ENCODE peak calls at places on chromosome 6, in four cellular contexts. Q, M, N and V are unnamed samples.
A peak's percentile ranks its signal among the peaks of the same experiment; 100 is the strongest.

GRCh38 chr6:16227605-16228004 is 10.8 kb upstream of the GMPR start:
- DNase-seq in Q (no peak), M (no peak), N (no peak), V (no peak)

GRCh38 chr6:157490870-157491269 is 109.9 kb downstream of the ZDHHC14 start:
- DNase-seq in Q (no peak), M (no peak), N (no peak), V (no peak)

GRCh38 chr6:27157461-27158315 is 89.8 kb upstream of the PRSS16 start:
- DNase-seq in Q (peak; percentile 60), M (peak; percentile 60), N (peak; percentile 51), V (no peak)

GRCh38 chr6:55557176-55557575 is 21.8 kb downstream of the HMGCLL1 start:
- DNase-seq in Q (no peak), M (no peak), N (no peak), V (no peak)

GRCh38 chr6:113414511-113414910 is 442.6 kb upstream of the MARCKS start:
- DNase-seq in Q (no peak), M (no peak), N (peak; percentile 67), V (no peak)

GRCh38 chr6:35490821-35491557 is 5.9 kb downstream of the TEAD3 start:
- DNase-seq in Q (no peak), M (no peak), N (no peak), V (no peak)

GRCh38 chr6:137223370-137224131 is 4.4 kb upstream of the IFNGR1 start:
- DNase-seq in Q (no peak), M (no peak), N (no peak), V (no peak)

GRCh38 chr6:113684382-113684901 is 172.7 kb upstream of the MARCKS start:
- DNase-seq in Q (no peak), M (no peak), N (no peak), V (no peak)

GRCh38 chr6:14313220-14313619 is 195.6 kb downstream of the CD83 start:
- DNase-seq in Q (no peak), M (peak; percentile 30), N (no peak), V (no peak)

GRCh38 chr6:53517021-53517420 is 27.9 kb downstream of the GCLC start:
- DNase-seq in Q (no peak), M (no peak), N (no peak), V (no peak)

GRCh38 chr6:146543211-146543939 is at the start of gene RAB32:
- DNase-seq in Q (no peak), M (peak; percentile 60), N (peak; percentile 97), V (no peak)

GRCh38 chr6:157867981-157868380 is 44.9 kb downstream of the SNX9 start:
- DNase-seq in Q (no peak), M (no peak), N (no peak), V (no peak)

GRCh38 chr6:3213334-3213695 is 14.1 kb downstream of the TUBB2B start:
- DNase-seq in Q (no peak), M (no peak), N (no peak), V (no peak)

GRCh38 chr6:81553246-81553645 is 199.2 kb downstream of the TENT5A start:
- DNase-seq in Q (no peak), M (no peak), N (no peak), V (no peak)

GRCh38 chr6:33716379-33716778 is 4.9 kb upstream of the UQCC2 start:
- DNase-seq in Q (no peak), M (no peak), N (no peak), V (no peak)

GRCh38 chr6:137651591-137652335 is 157.6 kb upstream of the OLIG3 start:
- DNase-seq in Q (no peak), M (no peak), N (no peak), V (no peak)

GRCh38 chr6:119484598-119484997 is 135.0 kb upstream of the MAN1A1 start:
- DNase-seq in Q (no peak), M (no peak), N (peak; percentile 87), V (no peak)

GRCh38 chr6:34900321-34901031 is 11.4 kb downstream of the ANKS1A start:
- DNase-seq in Q (no peak), M (no peak), N (no peak), V (no peak)

GRCh38 chr6:25248100-25248499 is 31.1 kb upstream of the CARMIL1 start:
- DNase-seq in Q (no peak), M (no peak), N (no peak), V (no peak)

GRCh38 chr6:6891074-6891754 is 216.5 kb upstream of the RREB1 start:
- DNase-seq in Q (no peak), M (no peak), N (no peak), V (no peak)

GRCh38 chr6:82144852-82145332 is 102.7 kb downstream of the IBTK start:
- DNase-seq in Q (no peak), M (no peak), N (peak; percentile 91), V (no peak)

GRCh38 chr6:139588076-139588639 is 213.7 kb upstream of the CITED2 start:
- DNase-seq in Q (no peak), M (no peak), N (no peak), V (no peak)

GRCh38 chr6:109076421-109076820 is 18.2 kb downstream of the SESN1 start:
- DNase-seq in Q (no peak), M (no peak), N (peak; percentile 35), V (no peak)

GRCh38 chr6:170143401-170144150 is 147.3 kb downstream of the DLL1 start:
- DNase-seq in Q (no peak), M (no peak), N (no peak), V (no peak)

GRCh38 chr6:140548379-140548778 is 1173.9 kb upstream of the CITED2 start:
- DNase-seq in Q (no peak), M (no peak), N (no peak), V (no peak)

GRCh38 chr6:39365281-39366074 is 43.0 kb upstream of the KCNK16 start:
- DNase-seq in Q (no peak), M (no peak), N (peak; percentile 54), V (no peak)

GRCh38 chr6:117481926-117482239 is 591 bp upstream of the DCBLD1 start:
- DNase-seq in Q (no peak), M (no peak), N (no peak), V (no peak)

GRCh38 chr6:117481278-117481925 is 1.1 kb upstream of the DCBLD1 start:
- DNase-seq in Q (no peak), M (peak; percentile 28), N (no peak), V (no peak)

GRCh38 chr6:117478853-117479231 is 3.6 kb upstream of the DCBLD1 start:
- DNase-seq in Q (no peak), M (no peak), N (no peak), V (no peak)

GRCh38 chr6:117480651-117481050 is 1.8 kb upstream of the DCBLD1 start:
- DNase-seq in Q (no peak), M (no peak), N (no peak), V (no peak)

DNA sequence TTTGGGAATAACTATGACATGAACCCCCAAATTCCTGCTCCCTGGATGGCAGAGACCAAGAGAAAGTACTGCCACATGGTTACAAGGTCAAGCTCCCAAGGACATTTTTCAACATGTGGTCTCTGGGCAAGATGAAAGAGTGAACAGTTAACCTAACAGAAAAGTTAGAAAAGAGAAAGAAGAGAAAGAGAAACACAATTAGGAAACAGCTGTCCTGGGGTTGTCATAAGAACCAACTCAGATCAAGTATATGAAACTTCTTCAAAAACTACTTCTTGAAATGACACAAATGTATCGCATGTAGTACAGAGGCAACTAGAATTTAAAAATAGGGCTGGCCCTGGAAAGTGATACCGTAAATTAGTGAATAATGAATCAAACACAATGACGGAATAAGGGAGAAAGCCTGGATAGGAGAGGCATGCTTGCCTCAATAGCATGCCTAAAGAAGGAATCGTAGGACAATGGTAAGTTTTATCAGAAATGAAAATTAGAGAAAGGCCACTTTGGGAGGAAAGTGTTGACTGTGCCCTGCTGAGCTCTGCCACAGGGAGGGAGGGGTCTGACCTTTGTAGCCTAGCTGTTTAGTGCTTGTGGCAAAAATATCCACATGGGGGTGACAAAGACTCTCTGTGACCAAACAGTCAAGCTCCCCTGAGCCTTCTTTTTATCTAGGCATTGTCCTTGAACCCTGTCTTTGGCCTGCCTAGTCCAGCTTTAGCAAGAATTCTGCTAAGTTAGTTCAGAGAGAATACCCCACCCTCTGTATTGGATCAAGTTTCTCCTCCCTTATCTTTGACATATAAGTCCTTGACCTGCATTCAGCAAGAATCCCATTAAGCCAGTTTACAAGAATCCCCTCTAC is 4.3 kb upstream of the DCBLD1 start:
- DNase-seq in Q (no peak), M (peak; percentile 46), N (no peak), V (no peak)
- TF ChIP-seq CTCF in Q (no peak), M (peak; percentile 44), N (no peak), V (peak; percentile 24)

DNA sequence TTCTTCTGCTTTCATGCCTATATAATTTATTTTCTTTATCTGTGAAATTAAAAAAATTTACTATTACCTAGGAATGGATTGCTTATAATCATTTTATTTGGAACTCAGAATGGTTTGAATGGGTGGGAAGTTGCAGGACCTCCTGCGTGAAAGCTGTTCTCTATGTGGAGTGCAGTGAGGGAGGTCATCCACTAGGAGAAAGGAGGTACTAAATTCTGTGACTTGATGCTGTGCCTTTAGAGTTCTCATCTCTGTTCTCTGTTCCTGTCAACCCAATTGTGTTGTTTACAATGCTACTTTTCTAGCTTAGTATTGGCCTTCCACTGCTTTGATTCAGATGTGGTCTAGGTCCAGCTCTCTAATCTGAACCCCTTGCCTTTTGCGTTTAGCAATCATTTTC is 65.0 kb upstream of the HIVEP1 start:
- DNase-seq in Q (no peak), M (no peak), N (no peak), V (no peak)
- TF ChIP-seq CTCF in Q (no peak), M (no peak), N (no peak), V (no peak)

GRCh38 chr6:131169613-131170012 is 34.3 kb downstream of the AKAP7 start:
- DNase-seq in Q (no peak), M (no peak), N (no peak), V (no peak)

GRCh38 chr6:131163886-131164285 is 28.6 kb downstream of the AKAP7 start:
- DNase-seq in Q (no peak), M (no peak), N (no peak), V (no peak)

GRCh38 chr6:131172237-131172636 is 37.0 kb downstream of the AKAP7 start:
- DNase-seq in Q (no peak), M (no peak), N (no peak), V (no peak)

GRCh38 chr6:131164506-131164905 is 29.2 kb downstream of the AKAP7 start:
- DNase-seq in Q (no peak), M (no peak), N (no peak), V (no peak)

GRCh38 chr6:131167773-131168172 is 32.5 kb downstream of the AKAP7 start:
- DNase-seq in Q (no peak), M (no peak), N (no peak), V (no peak)
- TF ChIP-seq CTCF in Q (no peak), M (no peak), N (no peak), V (peak; percentile 35)

GRCh38 chr6:125111219-125111983 is 42.2 kb upstream of the TPD52L1 start:
- DNase-seq in Q (no peak), M (no peak), N (no peak), V (no peak)

GRCh38 chr6:125114248-125114858 is 39.2 kb upstream of the TPD52L1 start:
- DNase-seq in Q (no peak), M (peak; percentile 34), N (no peak), V (peak; percentile 25)

GRCh38 chr6:125110056-125110455 is 43.5 kb upstream of the TPD52L1 start:
- DNase-seq in Q (no peak), M (no peak), N (no peak), V (no peak)

GRCh38 chr6:125116170-125116569 is 37.4 kb upstream of the TPD52L1 start:
- DNase-seq in Q (no peak), M (no peak), N (no peak), V (no peak)

DNA sequence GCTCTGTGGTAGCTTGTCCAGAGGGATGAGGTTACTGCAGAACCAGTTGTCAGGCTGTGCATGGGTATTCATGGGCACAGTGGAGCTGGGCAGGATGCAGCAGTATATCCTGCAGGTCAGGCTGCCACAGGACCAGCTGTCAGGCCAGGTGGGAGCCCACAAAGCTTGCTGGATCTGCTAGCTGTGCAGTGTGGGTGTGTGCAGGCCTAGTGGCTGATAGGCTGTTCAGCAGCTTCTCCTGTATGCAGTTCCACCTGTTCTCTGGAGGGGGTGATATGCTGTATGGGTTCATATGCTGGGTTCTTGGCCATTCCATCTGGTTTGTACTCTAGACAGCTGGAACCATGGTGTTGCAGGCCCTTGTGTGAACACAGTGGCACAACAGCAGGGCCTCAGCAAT is 40.6 kb upstream of the TPD52L1 start:
- DNase-seq in Q (no peak), M (no peak), N (no peak), V (no peak)
- TF ChIP-seq CTCF in Q (no peak), M (no peak), N (no peak), V (no peak)